ENCODE peak calls at places on chromosomes 2 and 18, in four cellular contexts. B is fibroblast of lung, Z is psoas muscle, Y is fibroblast of the conjunctiva. R is an unnamed sample.

GRCh38 chr2:204453730-204454167 is 91.5 kb upstream of the PARD3B start:
- DNase-seq in B (peak; percentile 7), Z (peak; percentile 14), Y (no peak), R (no peak)

GRCh38 chr18:70417847-70418246 is 129.0 kb downstream of the SOCS6 start:
- DNase-seq in Y (no peak), Z (no peak), B (no peak), R (no peak)

GRCh38 chr2:112138143-112139032 is at the start of gene FBLN7:
- DNase-seq in B (peak; percentile 11), Y (no peak), Z (no peak), R (no peak)

GRCh38 chr18:74517236-74517630 is 17.1 kb upstream of the CNDP1 start:
- DNase-seq in Z (no peak), B (no peak), Y (no peak), R (no peak)

GRCh38 chr18:67621025-67621713 is 104.6 kb upstream of the DSEL start:
- DNase-seq in Y (no peak), Z (no peak), B (no peak), R (no peak)

GRCh38 chr18:49934457-49934856 is 121.1 kb upstream of the ACAA2 start:
- DNase-seq in Y (no peak), B (peak; percentile 25), Z (no peak), R (no peak)

GRCh38 chr2:40451926-40452605 is at the start of gene SLC8A1:
- DNase-seq in Y (no peak), B (peak; percentile 61), Z (peak; percentile 41), R (peak; percentile 3)

GRCh38 chr2:55159037-55159651 is 72.9 kb downstream of the CLHC1 start:
- DNase-seq in B (no peak), Y (no peak), Z (peak; percentile 51), R (no peak)

GRCh38 chr2:218003994-218004419 is 1.2 kb upstream of the TNS1 start:
- DNase-seq in B (peak; percentile 99), Y (peak; percentile 98), Z (peak; percentile 86), R (no peak)

GRCh38 chr2:128780434-128781080 is 461.9 kb upstream of the HS6ST1 start:
- DNase-seq in Z (no peak), B (no peak), Y (no peak), R (no peak)

GRCh38 chr2:111919362-111919761 is 21.0 kb downstream of the MERTK start:
- DNase-seq in Z (no peak), B (no peak), Y (no peak), R (no peak)

GRCh38 chr2:36562973-36563532 is 34.9 kb downstream of the FEZ2 start:
- DNase-seq in B (peak; percentile 39), Z (no peak), Y (peak; percentile 17), R (no peak)

GRCh38 chr2:39024833-39025232 is 96.0 kb downstream of the SOS1 start:
- DNase-seq in Y (no peak), Z (no peak), B (peak; percentile 55), R (no peak)

GRCh38 chr2:123648014-123648413 is 377.1 kb upstream of the CNTNAP5 start:
- DNase-seq in B (no peak), Y (no peak), Z (no peak), R (no peak)

GRCh38 chr2:61177727-61178549 is 15.9 kb downstream of the C2orf74 start:
- DNase-seq in B (peak; percentile 34), Z (peak; percentile 24), Y (no peak), R (no peak)

GRCh38 chr18:79852561-79853302 is 55.0 kb downstream of the KCNG2 start:
- DNase-seq in B (no peak), Y (no peak), Z (no peak), R (no peak)

GRCh38 chr2:137050949-137051348 is 285.6 kb downstream of the THSD7B start:
- DNase-seq in B (no peak), Z (no peak), Y (no peak), R (no peak)

GRCh38 chr2:112001136-112001764 is 53.8 kb upstream of the TMEM87B start:
- DNase-seq in B (peak; percentile 16), Y (no peak), Z (no peak), R (no peak)

GRCh38 chr18:13612111-13612997 is 114.0 kb downstream of the FAM210A start:
- DNase-seq in Z (no peak), B (no peak), Y (no peak), R (no peak)

GRCh38 chr18:42296723-42297122 is 341.7 kb downstream of the PIK3C3 start:
- DNase-seq in Y (no peak), B (peak; percentile 38), Z (no peak), R (no peak)

GRCh38 chr2:177896587-177896986 is 176.0 kb downstream of the PDE11A start:
- DNase-seq in Z (no peak), Y (no peak), B (peak; percentile 8), R (no peak)

GRCh38 chr2:135825131-135825854 is 11.7 kb downstream of the LCT start:
- DNase-seq in Z (no peak), B (no peak), Y (no peak), R (no peak)

GRCh38 chr2:206480161-206480560 is 36.8 kb downstream of the ADAM23 start:
- DNase-seq in Z (no peak), Y (no peak), B (peak; percentile 39), R (no peak)

GRCh38 chr18:57576316-57576715 is 10.2 kb downstream of the FECH start:
- DNase-seq in Z (no peak), B (no peak), Y (no peak), R (no peak)

GRCh38 chr2:127388423-127389164 is 819 bp upstream of the MAP3K2 start:
- DNase-seq in B (no peak), Y (no peak), Z (no peak), R (no peak)

GRCh38 chr18:50880108-50880465 is 1.2 kb downstream of the ME2 start:
- DNase-seq in Y (no peak), Z (no peak), B (peak; percentile 8), R (no peak)

GRCh38 chr2:63257473-63257872 is 206.8 kb downstream of the OTX1 start:
- DNase-seq in Y (no peak), Z (no peak), B (no peak), R (no peak)

GRCh38 chr2:134724341-134724740 is 5.5 kb upstream of the TMEM163 start:
- DNase-seq in Y (no peak), Z (no peak), B (no peak), R (no peak)

GRCh38 chr2:176177580-176178270 is 10.7 kb upstream of the HOXD1 start:
- DNase-seq in Z (no peak), B (no peak), Y (no peak), R (no peak)

R was measured in smooth muscle cell of the brain vasculature.